ENCODE peak calls at places on chromosomes 12 and 14, in eight cellular contexts. One of them, this sample, is unnamed. For H3K4me1, the result is how much of the 10 kb centered on the place peaks cover.

GRCh38 chr12:53603196-53603595 is 23.0 kb downstream of the ATF7 start:
- DNase-seq in body of pancreas: no peak
- DNase-seq in transverse colon: no peak
- DNase-seq in HCT116: no peak
- DNase-seq in adrenal gland: no peak
- DNase-seq in A549: no peak
- DNase-seq in spleen: no peak
- DNase-seq in stomach: no peak
- DNase-seq in this sample: no peak

GRCh38 chr12:85653731-85654455 is 182.3 kb downstream of the RASSF9 start:
- DNase-seq in body of pancreas: no peak
- DNase-seq in spleen: no peak
- DNase-seq in A549: no peak
- DNase-seq in adrenal gland: no peak
- DNase-seq in transverse colon: no peak
- DNase-seq in HCT116: no peak
- DNase-seq in stomach: no peak
- DNase-seq in this sample: no peak

GRCh38 chr12:104680070-104680469 is 223.3 kb downstream of the CHST11 start:
- DNase-seq in A549: peak
- DNase-seq in body of pancreas: no peak
- DNase-seq in spleen: no peak
- DNase-seq in HCT116: peak
- DNase-seq in stomach: no peak
- DNase-seq in transverse colon: no peak
- DNase-seq in adrenal gland: no peak
- DNase-seq in this sample: no peak

GRCh38 chr14:52117433-52117832 is 48.6 kb upstream of the NID2 start:
- DNase-seq in stomach: no peak
- DNase-seq in HCT116: no peak
- DNase-seq in transverse colon: no peak
- DNase-seq in adrenal gland: no peak
- DNase-seq in spleen: no peak
- DNase-seq in A549: no peak
- DNase-seq in body of pancreas: no peak
- DNase-seq in this sample: no peak

GRCh38 chr12:108358580-108358965 is 19.5 kb upstream of the CMKLR1 start:
- DNase-seq in spleen: no peak
- DNase-seq in stomach: no peak
- DNase-seq in A549: no peak
- DNase-seq in body of pancreas: no peak
- DNase-seq in adrenal gland: no peak
- DNase-seq in transverse colon: no peak
- DNase-seq in HCT116: no peak
- DNase-seq in this sample: no peak

GRCh38 chr12:121801601-121802484 is 2.0 kb upstream of the SETD1B start:
- DNase-seq in stomach: no peak
- DNase-seq in adrenal gland: no peak
- DNase-seq in spleen: peak
- DNase-seq in HCT116: no peak
- DNase-seq in A549: no peak
- DNase-seq in body of pancreas: peak
- DNase-seq in transverse colon: no peak
- DNase-seq in this sample: no peak

GRCh38 chr12:3119745-3120660 is 42.8 kb downstream of the TSPAN9 start:
- DNase-seq in HCT116: no peak
- DNase-seq in stomach: no peak
- DNase-seq in A549: no peak
- DNase-seq in adrenal gland: peak
- DNase-seq in transverse colon: no peak
- DNase-seq in body of pancreas: peak
- DNase-seq in spleen: no peak
- DNase-seq in this sample: no peak

GRCh38 chr14:77099425-77100167 is 1.5 kb downstream of the CIPC start:
- DNase-seq in A549: no peak
- DNase-seq in stomach: no peak
- DNase-seq in HCT116: no peak
- DNase-seq in body of pancreas: no peak
- DNase-seq in spleen: no peak
- DNase-seq in adrenal gland: no peak
- DNase-seq in transverse colon: no peak
- DNase-seq in this sample: no peak

GRCh38 chr14:93317836-93318807 is 14.7 kb downstream of the BTBD7 start:
- DNase-seq in HCT116: no peak
- DNase-seq in body of pancreas: no peak
- DNase-seq in stomach: no peak
- DNase-seq in adrenal gland: no peak
- DNase-seq in transverse colon: peak
- DNase-seq in spleen: no peak
- DNase-seq in A549: peak
- DNase-seq in this sample: no peak

GRCh38 chr12:5083955-5084849 is 40.5 kb downstream of the KCNA5 start:
- DNase-seq in A549: peak
- DNase-seq in HCT116: peak
- DNase-seq in stomach: no peak
- DNase-seq in adrenal gland: peak
- DNase-seq in transverse colon: no peak
- DNase-seq in spleen: no peak
- DNase-seq in body of pancreas: peak
- DNase-seq in this sample: no peak

GRCh38 chr14:69921052-69921451 is 41.8 kb downstream of the SMOC1 start:
- DNase-seq in A549: no peak
- DNase-seq in stomach: no peak
- DNase-seq in spleen: no peak
- DNase-seq in adrenal gland: peak
- DNase-seq in transverse colon: no peak
- DNase-seq in HCT116: no peak
- DNase-seq in body of pancreas: no peak
- DNase-seq in this sample: no peak

GRCh38 chr14:71289536-71289935 is 382.3 kb downstream of the PCNX1 start:
- DNase-seq in adrenal gland: no peak
- DNase-seq in transverse colon: peak
- DNase-seq in HCT116: no peak
- DNase-seq in A549: no peak
- DNase-seq in spleen: no peak
- DNase-seq in stomach: no peak
- DNase-seq in body of pancreas: no peak
- DNase-seq in this sample: no peak

GRCh38 chr14:70714055-70714550 is 72.4 kb downstream of the TTC9 start:
- DNase-seq in adrenal gland: peak
- DNase-seq in transverse colon: peak
- DNase-seq in stomach: peak
- DNase-seq in body of pancreas: peak
- DNase-seq in A549: peak
- DNase-seq in HCT116: peak
- DNase-seq in spleen: no peak
- DNase-seq in this sample: no peak

GRCh38 chr12:3313066-3313465 is 177.9 kb upstream of the PRMT8 start:
- DNase-seq in HCT116: no peak
- DNase-seq in body of pancreas: no peak
- DNase-seq in stomach: no peak
- DNase-seq in transverse colon: no peak
- DNase-seq in adrenal gland: no peak
- DNase-seq in spleen: no peak
- DNase-seq in A549: no peak
- DNase-seq in this sample: no peak

GRCh38 chr14:56268039-56268438 is 149.8 kb downstream of the PELI2 start:
- DNase-seq in stomach: no peak
- DNase-seq in body of pancreas: no peak
- DNase-seq in adrenal gland: no peak
- DNase-seq in transverse colon: no peak
- DNase-seq in spleen: no peak
- DNase-seq in HCT116: no peak
- DNase-seq in A549: no peak
- DNase-seq in this sample: no peak

GRCh38 chr12:57127101-57127709 is 1.1 kb upstream of the LRP1 start:
- DNase-seq in HCT116: peak
- DNase-seq in body of pancreas: peak
- DNase-seq in adrenal gland: peak
- DNase-seq in A549: peak
- DNase-seq in stomach: peak
- DNase-seq in transverse colon: peak
- DNase-seq in spleen: peak
- DNase-seq in this sample: peak

GRCh38 chr12:57128519-57129247 is 400 bp downstream of the LRP1 start:
- DNase-seq in body of pancreas: no peak
- DNase-seq in HCT116: no peak
- DNase-seq in A549: no peak
- DNase-seq in spleen: peak
- DNase-seq in adrenal gland: no peak
- DNase-seq in stomach: no peak
- DNase-seq in transverse colon: peak
- DNase-seq in this sample: peak

GRCh38 chr12:57130941-57131340 is 2.7 kb downstream of the LRP1 start:
- DNase-seq in transverse colon: peak
- DNase-seq in spleen: no peak
- DNase-seq in HCT116: no peak
- DNase-seq in A549: no peak
- DNase-seq in adrenal gland: no peak
- DNase-seq in stomach: no peak
- DNase-seq in body of pancreas: no peak
- DNase-seq in this sample: no peak

GRCh38 chr12:57127710-57128518 is at the start of gene LRP1:
- DNase-seq in spleen: peak
- DNase-seq in adrenal gland: peak
- DNase-seq in transverse colon: peak
- DNase-seq in stomach: peak
- DNase-seq in HCT116: peak
- DNase-seq in A549: peak
- DNase-seq in body of pancreas: peak
- DNase-seq in this sample: peak

DNA sequence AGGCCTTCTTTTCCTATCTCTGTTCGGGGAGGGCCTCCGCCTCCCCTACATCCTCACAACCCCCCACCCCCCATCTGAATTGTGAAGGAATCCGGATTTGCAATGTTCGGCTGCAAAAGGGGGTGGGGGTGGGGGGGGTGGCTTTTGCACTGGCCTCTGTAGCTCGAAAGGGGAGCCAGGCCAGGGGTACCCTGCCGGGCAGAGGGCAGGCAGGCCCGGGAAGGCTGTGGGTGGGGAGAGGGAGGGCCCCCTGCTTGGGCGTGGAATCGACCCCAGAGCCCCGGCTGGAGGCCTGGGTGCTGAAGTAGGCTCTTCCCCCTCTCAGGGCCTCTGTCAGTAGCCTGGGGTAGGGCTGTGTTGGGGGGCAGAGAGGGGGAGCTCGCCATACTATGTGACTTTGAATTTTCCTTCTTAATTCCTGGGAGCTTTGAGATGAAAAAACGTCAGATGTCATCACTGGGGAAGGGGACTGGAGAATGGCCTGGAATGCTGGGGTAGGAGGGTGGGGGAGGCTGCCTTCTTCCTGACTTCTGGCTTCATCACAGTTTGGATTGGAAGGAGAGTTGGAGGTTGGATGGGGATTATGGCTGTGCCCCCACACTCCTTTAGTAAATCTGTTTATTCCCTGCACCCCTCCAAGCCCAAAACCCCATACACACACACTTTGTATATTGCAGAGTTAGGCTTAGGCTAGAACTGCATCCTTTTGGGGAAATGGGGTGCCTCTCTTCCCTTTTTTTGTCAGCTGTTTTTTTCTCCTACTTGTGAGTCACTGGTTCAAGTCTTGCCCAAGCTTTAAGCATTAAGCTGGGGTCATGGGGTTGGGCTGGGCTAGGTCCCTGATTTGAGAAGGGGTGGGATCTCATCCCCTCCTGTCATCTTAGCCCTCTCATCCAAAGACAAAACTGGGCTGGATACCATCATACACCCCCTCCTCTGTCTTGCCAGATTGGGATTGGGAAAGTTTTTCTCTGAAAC is 1.3 kb downstream of the LRP1 start:
- DNase-seq in A549: no peak
- DNase-seq in adrenal gland: no peak
- DNase-seq in transverse colon: peak
- DNase-seq in body of pancreas: no peak
- DNase-seq in stomach: no peak
- DNase-seq in spleen: peak
- DNase-seq in HCT116: no peak
- DNase-seq in this sample: peak
- H3K4me1 ChIP-seq in A549: under half
- H3K4me1 ChIP-seq in adrenal gland: under half
- H3K4me1 ChIP-seq in transverse colon: half or more
- H3K4me1 ChIP-seq in body of pancreas: under half
- H3K4me1 ChIP-seq in stomach: half or more
- H3K4me1 ChIP-seq in spleen: half or more
- H3K4me1 ChIP-seq in HCT116: under half
- H3K4me1 ChIP-seq in this sample: under half

GRCh38 chr12:179885-180284 is 34.1 kb downstream of the SLC6A12 start:
- DNase-seq in transverse colon: no peak
- DNase-seq in stomach: no peak
- DNase-seq in A549: no peak
- DNase-seq in HCT116: no peak
- DNase-seq in adrenal gland: no peak
- DNase-seq in spleen: no peak
- DNase-seq in body of pancreas: no peak
- DNase-seq in this sample: no peak
- H3K4me3 ChIP-seq in transverse colon: no peak
- H3K4me3 ChIP-seq in stomach: no peak
- H3K4me3 ChIP-seq in A549: no peak
- H3K4me3 ChIP-seq in HCT116: no peak
- H3K4me3 ChIP-seq in adrenal gland: no peak
- H3K4me3 ChIP-seq in spleen: no peak
- H3K4me3 ChIP-seq in body of pancreas: no peak
- H3K4me3 ChIP-seq in this sample: no peak

DNA sequence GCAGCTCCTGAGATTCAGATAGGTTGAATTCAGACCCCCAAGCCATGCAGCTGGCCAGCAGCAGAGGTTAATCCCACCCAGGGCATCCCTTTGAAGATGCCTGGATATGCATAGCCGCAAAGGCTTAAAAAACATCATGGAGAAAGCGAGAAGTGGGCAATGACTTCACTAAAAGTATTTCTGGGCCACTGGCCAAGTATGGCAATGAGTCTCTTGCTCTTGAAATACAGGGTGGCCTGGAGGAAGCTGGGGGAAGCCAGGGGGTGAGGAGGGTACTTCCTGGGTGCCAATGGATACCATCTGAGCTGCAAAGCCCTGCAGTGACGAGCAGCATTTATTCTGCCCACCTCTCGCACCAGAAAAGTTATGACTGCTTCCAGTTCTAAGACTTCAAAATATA is 539.3 kb upstream of the TBX3 start:
- DNase-seq in stomach: no peak
- DNase-seq in adrenal gland: peak
- DNase-seq in body of pancreas: no peak
- DNase-seq in HCT116: no peak
- DNase-seq in transverse colon: no peak
- DNase-seq in A549: peak
- DNase-seq in spleen: no peak
- DNase-seq in this sample: no peak
- TF ChIP-seq POLR2A in stomach: no peak
- TF ChIP-seq POLR2A in adrenal gland: no peak
- TF ChIP-seq POLR2A in body of pancreas: no peak
- TF ChIP-seq POLR2A in HCT116: no peak
- TF ChIP-seq POLR2A in transverse colon: no peak
- TF ChIP-seq POLR2A in A549: no peak
- TF ChIP-seq POLR2A in spleen: no peak
- TF ChIP-seq POLR2A in this sample: no peak

GRCh38 chr14:101840649-101841365 is 79.3 kb downstream of the PPP2R5C start:
- DNase-seq in stomach: no peak
- DNase-seq in body of pancreas: no peak
- DNase-seq in transverse colon: no peak
- DNase-seq in adrenal gland: no peak
- DNase-seq in spleen: no peak
- DNase-seq in A549: no peak
- DNase-seq in HCT116: no peak
- DNase-seq in this sample: no peak
- H3K4me1 ChIP-seq in stomach: half or more
- H3K4me1 ChIP-seq in body of pancreas: half or more
- H3K4me1 ChIP-seq in transverse colon: under half
- H3K4me1 ChIP-seq in adrenal gland: under half
- H3K4me1 ChIP-seq in spleen: half or more
- H3K4me1 ChIP-seq in A549: under half
- H3K4me1 ChIP-seq in HCT116: under half
- H3K4me1 ChIP-seq in this sample: under half

GRCh38 chr12:20364501-20364900 is 3.8 kb upstream of the PDE3A start:
- DNase-seq in transverse colon: no peak
- DNase-seq in A549: no peak
- DNase-seq in spleen: no peak
- DNase-seq in body of pancreas: no peak
- DNase-seq in HCT116: no peak
- DNase-seq in stomach: no peak
- DNase-seq in adrenal gland: no peak
- DNase-seq in this sample: no peak
- H3K4me3 ChIP-seq in transverse colon: no peak
- H3K4me3 ChIP-seq in A549: no peak
- H3K4me3 ChIP-seq in spleen: no peak
- H3K4me3 ChIP-seq in body of pancreas: no peak
- H3K4me3 ChIP-seq in HCT116: no peak
- H3K4me3 ChIP-seq in stomach: no peak
- H3K4me3 ChIP-seq in adrenal gland: no peak
- H3K4me3 ChIP-seq in this sample: no peak

This sample was measured in uterus.